ENCODE peak calls at places on chromosomes 16 and 17, in ten cellular contexts. W is left lung, K is stomach, G is psoas muscle, X is A673, C is brain microvascular endothelial cell, R is WERI-Rb-1, P is heart left ventricle, T is lower leg skin, D is ascending aorta. H is an unnamed sample.

GRCh38 chr16:48053346-48053745 is 102.4 kb downstream of the ABCC12 start:
- DNase-seq in R (no peak), P (no peak), W (peak), G (no peak), K (no peak), T (no peak), D (no peak), C (peak), X (no peak), H (no peak)

GRCh38 chr17:17570207-17570797 is 21.2 kb downstream of the PEMT start:
- DNase-seq in D (no peak), P (peak), K (peak), G (peak), C (no peak), X (no peak), W (no peak), T (no peak), R (peak), H (no peak)

GRCh38 chr17:7781467-7781866 is 52.5 kb upstream of the KDM6B start:
- DNase-seq in X (no peak), K (no peak), G (no peak), P (no peak), D (no peak), T (no peak), C (no peak), R (no peak), W (no peak), H (no peak)

GRCh38 chr16:11619327-11619851 is 32.7 kb upstream of the LITAF start:
- DNase-seq in C (no peak), R (no peak), W (peak), G (no peak), D (no peak), K (no peak), T (no peak), X (no peak), P (no peak), H (peak)

GRCh38 chr16:25011891-25012499 is 3.2 kb downstream of the ARHGAP17 start:
- DNase-seq in C (no peak), P (no peak), R (no peak), T (no peak), D (no peak), G (no peak), X (no peak), K (no peak), W (no peak), H (no peak)

GRCh38 chr16:75343311-75343710 is 90.0 kb downstream of the CFDP1 start:
- DNase-seq in X (no peak), K (no peak), R (no peak), C (no peak), T (no peak), G (no peak), W (no peak), P (no peak), D (no peak), H (no peak)

GRCh38 chr16:4800290-4801041 is 2.0 kb downstream of the ROGDI start:
- DNase-seq in C (no peak), K (peak), G (peak), P (peak), T (no peak), D (no peak), W (peak), X (no peak), R (peak), H (no peak)

GRCh38 chr16:88846088-88846487 is 10.7 kb downstream of the GALNS start:
- DNase-seq in P (no peak), X (no peak), R (no peak), K (no peak), D (no peak), W (no peak), T (no peak), C (no peak), G (no peak), H (no peak)

GRCh38 chr17:79746955-79747507 is 16.3 kb downstream of the ENPP7 start:
- DNase-seq in P (no peak), T (no peak), G (no peak), C (no peak), W (no peak), D (no peak), X (no peak), K (no peak), R (no peak), H (no peak)

GRCh38 chr16:4694664-4695451 is 1.5 kb downstream of the NUDT16L1 start:
- DNase-seq in W (no peak), T (no peak), D (peak), P (no peak), K (no peak), R (no peak), C (no peak), X (no peak), G (peak), H (peak)

GRCh38 chr16:89065445-89065795 is 28.2 kb upstream of the ACSF3 start:
- DNase-seq in G (no peak), C (no peak), D (no peak), R (no peak), T (no peak), K (no peak), X (no peak), P (no peak), W (no peak), H (no peak)

GRCh38 chr16:65421596-65421995 is 299.7 kb upstream of the CDH11 start:
- DNase-seq in X (no peak), T (no peak), G (no peak), K (no peak), R (no peak), P (no peak), C (no peak), W (no peak), D (no peak), H (no peak)

GRCh38 chr17:42097691-42098661 is at the start of gene ZNF385C:
- DNase-seq in C (no peak), P (no peak), G (no peak), D (no peak), R (peak), T (no peak), W (no peak), K (peak), X (no peak), H (no peak)

GRCh38 chr17:56305017-56305416 is 151.7 kb downstream of the ANKFN1 start:
- DNase-seq in G (no peak), W (no peak), P (no peak), T (no peak), X (no peak), K (no peak), D (no peak), C (no peak), R (no peak), H (no peak)

GRCh38 chr16:3074860-3075545 is 9.6 kb downstream of the IL32 start:
- DNase-seq in X (no peak), W (no peak), G (no peak), R (no peak), D (no peak), P (no peak), T (no peak), C (no peak), K (peak), H (no peak)

GRCh38 chr17:47621293-47622178 is 28.2 kb upstream of the KPNB1 start:
- DNase-seq in P (peak), T (no peak), D (no peak), X (peak), R (no peak), K (no peak), C (peak), G (peak), W (peak), H (no peak)

GRCh38 chr16:86970726-86971125 is 346.5 kb downstream of the C16orf95 start:
- DNase-seq in K (no peak), G (no peak), R (no peak), D (no peak), T (no peak), W (no peak), X (no peak), P (no peak), C (no peak), H (no peak)

GRCh38 chr17:45364531-45365390 is 47.9 kb upstream of the MAP3K14 start:
- DNase-seq in T (no peak), G (no peak), P (no peak), X (peak), K (no peak), C (peak), D (peak), W (no peak), R (no peak), H (no peak)

GRCh38 chr17:17108681-17109049 is 66.4 kb downstream of the MPRIP start:
- DNase-seq in C (no peak), K (peak), X (no peak), P (no peak), T (no peak), W (peak), D (no peak), G (no peak), R (no peak), H (peak)

GRCh38 chr17:10757658-10758057 is 27.8 kb upstream of the TMEM220 start:
- DNase-seq in K (no peak), X (no peak), G (no peak), D (no peak), R (no peak), W (no peak), T (no peak), P (no peak), C (no peak), H (no peak)

GRCh38 chr17:78645421-78646295 is 68.5 kb upstream of the DNAH17 start:
- DNase-seq in X (peak), C (peak), D (peak), K (peak), T (peak), R (no peak), P (peak), W (peak), G (peak), H (peak)

GRCh38 chr17:73291260-73291801 is 20.5 kb downstream of the CDC42EP4 start:
- DNase-seq in R (no peak), D (peak), K (peak), X (no peak), G (peak), C (peak), T (peak), P (peak), W (peak), H (peak)

GRCh38 chr17:9003355-9004131 is 17.8 kb upstream of the NTN1 start:
- DNase-seq in T (no peak), P (no peak), K (no peak), D (peak), X (no peak), R (peak), G (no peak), C (no peak), W (no peak), H (peak)

GRCh38 chr16:188674-189073 is 8.4 kb downstream of the HBQ1 start:
- DNase-seq in C (no peak), G (no peak), W (no peak), X (no peak), P (no peak), T (no peak), D (no peak), R (peak), K (no peak), H (no peak)

GRCh38 chr17:12730931-12731521 is 58.3 kb upstream of the ARHGAP44 start:
- DNase-seq in D (peak), G (peak), W (peak), T (peak), C (peak), X (no peak), R (no peak), P (peak), K (peak), H (peak)

GRCh38 chr17:17406225-17406624 is 70.6 kb upstream of the MED9 start:
- DNase-seq in G (peak), D (peak), C (no peak), X (no peak), K (no peak), W (no peak), P (no peak), R (no peak), T (no peak), H (no peak)

GRCh38 chr16:16974192-16974591 is 496.6 kb downstream of the XYLT1 start:
- DNase-seq in X (no peak), D (no peak), P (no peak), W (no peak), G (no peak), R (no peak), C (no peak), T (no peak), K (no peak), H (no peak)
- TF ChIP-seq CTCF in X (no peak), D (no peak), P (no peak), W (no peak), G (no peak), R (no peak), C (no peak), T (no peak), K (no peak), H (no peak)

GRCh38 chr17:50129946-50130777 is at the start of gene SAMD14:
- DNase-seq in W (no peak), D (no peak), X (peak), P (peak), G (no peak), T (no peak), K (no peak), C (no peak), R (peak), H (peak)

GRCh38 chr17:50128441-50129302 is 1.3 kb downstream of the SAMD14 start:
- DNase-seq in W (no peak), T (no peak), X (peak), R (peak), C (no peak), G (no peak), P (no peak), K (no peak), D (no peak), H (no peak)

GRCh38 chr17:50127661-50128361 is 2.1 kb downstream of the SAMD14 start:
- DNase-seq in R (no peak), G (no peak), C (no peak), K (no peak), W (no peak), D (no peak), T (no peak), P (no peak), X (peak), H (no peak)

GRCh38 chr17:50130778-50131317 is 888 bp upstream of the SAMD14 start:
- DNase-seq in D (no peak), K (no peak), T (no peak), R (peak), G (no peak), C (no peak), X (no peak), P (no peak), W (no peak), H (peak)

GRCh38 chr17:50129303-50129945 is 536 bp downstream of the SAMD14 start:
- DNase-seq in X (peak), W (no peak), G (no peak), R (peak), P (no peak), T (no peak), C (no peak), K (no peak), D (no peak), H (peak)
- H3K4me3 ChIP-seq in X (peak), W (peak), G (peak), R (peak), P (peak), T (no peak), C (peak), K (peak), D (peak), H (peak)

DNA sequence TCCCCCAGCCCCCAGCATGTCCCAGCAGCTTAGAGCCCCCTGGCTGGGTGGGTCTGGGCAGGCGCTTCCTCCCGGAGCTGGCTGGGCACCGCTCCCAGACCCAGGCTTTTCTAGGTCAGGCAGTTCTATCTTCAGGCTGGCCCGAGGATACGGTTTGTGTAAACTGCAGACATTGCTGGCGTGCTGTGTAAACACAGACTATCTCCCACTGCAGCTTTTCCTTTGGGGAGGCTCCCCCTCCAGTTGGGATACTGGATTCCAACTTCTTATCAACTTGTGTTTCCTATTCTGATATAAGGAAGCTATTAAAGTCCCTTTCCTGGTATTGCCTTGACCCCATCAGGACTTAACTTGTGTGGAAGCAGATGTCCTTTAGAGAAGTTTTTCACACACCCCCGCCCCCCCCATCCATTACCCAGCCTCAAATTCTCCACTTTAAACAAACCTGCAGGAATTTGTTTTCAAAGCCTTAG is 18.3 kb upstream of the GNA13 start:
- DNase-seq in X (no peak), P (peak), T (no peak), K (no peak), C (no peak), R (no peak), D (no peak), G (peak), W (no peak), H (no peak)
- TF ChIP-seq CTCF in X (no peak), P (no peak), T (no peak), K (no peak), C (no peak), R (no peak), D (no peak), G (no peak), W (no peak), H (no peak)

GRCh38 chr17:2796164-2797140 is at the start of gene RAP1GAP2:
- DNase-seq in W (peak), T (peak), P (peak), X (no peak), G (peak), D (peak), R (no peak), C (no peak), K (peak), H (peak)
- H3K4me3 ChIP-seq in W (peak), T (no peak), P (peak), X (no peak), G (peak), D (peak), R (no peak), C (no peak), K (peak), H (peak)

GRCh38 chr17:20010099-20010863 is 1.1 kb downstream of the SPECC1 start:
- DNase-seq in C (peak), T (no peak), R (peak), G (no peak), D (peak), W (no peak), P (peak), K (peak), X (peak), H (peak)

GRCh38 chr17:20010886-20011402 is 1.8 kb downstream of the SPECC1 start:
- DNase-seq in G (no peak), D (no peak), W (no peak), R (no peak), C (no peak), T (no peak), X (no peak), P (no peak), K (no peak), H (no peak)

GRCh38 chr17:20009052-20009301 is 182 bp upstream of the SPECC1 start:
- DNase-seq in P (no peak), X (no peak), K (no peak), G (no peak), D (no peak), R (no peak), C (no peak), W (no peak), T (no peak), H (no peak)

GRCh38 chr17:20008242-20009051 is 712 bp upstream of the SPECC1 start:
- DNase-seq in G (no peak), D (peak), X (no peak), W (no peak), K (no peak), C (no peak), R (peak), P (peak), T (no peak), H (peak)

GRCh38 chr17:20009302-20010098 is at the start of gene SPECC1:
- DNase-seq in T (peak), K (peak), X (peak), C (peak), D (peak), W (peak), P (peak), G (peak), R (peak), H (peak)
- TF ChIP-seq CTCF in T (no peak), K (no peak), X (peak), C (peak), D (no peak), W (peak), P (peak), G (peak), R (peak), H (peak)

GRCh38 chr16:30409125-30410060 is 2.0 kb downstream of the ZNF771 start:
- DNase-seq in R (peak), T (peak), X (peak), K (peak), P (peak), C (peak), G (peak), W (peak), D (peak), H (peak)
- H3K4me3 ChIP-seq in R (no peak), T (no peak), X (no peak), K (peak), P (no peak), C (peak), G (no peak), W (no peak), D (no peak), H (no peak)

GRCh38 chr17:32341141-32341856 is 674 bp downstream of the C17orf75 start:
- DNase-seq in C (no peak), G (no peak), K (no peak), X (no peak), R (no peak), T (no peak), D (no peak), P (no peak), W (no peak), H (no peak)
- TF ChIP-seq CTCF in C (peak), G (no peak), K (peak), X (no peak), R (peak), T (no peak), D (no peak), P (no peak), W (no peak), H (no peak)

H was measured in tibial artery.